ENCODE peak calls at places on chromosome 17, in nine cellular contexts. One of them, this sample, is unnamed.

GRCh38 chr17:56616239-56616638 is 22.7 kb downstream of the NOG start:
- DNase-seq in testis: no peak
- DNase-seq in heart right ventricle: no peak
- DNase-seq in fibroblast of lung: no peak
- DNase-seq in mucosa of descending colon: no peak
- DNase-seq in tibial artery: no peak
- DNase-seq in CD8-positive, alpha-beta T cell: no peak
- DNase-seq in A549: no peak
- DNase-seq in HCT116: no peak
- DNase-seq in this sample: no peak

GRCh38 chr17:48567646-48568354 is 10.3 kb downstream of the HOXB4 start:
- DNase-seq in testis: no peak
- DNase-seq in heart right ventricle: no peak
- DNase-seq in fibroblast of lung: no peak
- DNase-seq in mucosa of descending colon: no peak
- DNase-seq in tibial artery: no peak
- DNase-seq in CD8-positive, alpha-beta T cell: no peak
- DNase-seq in A549: no peak
- DNase-seq in HCT116: no peak
- DNase-seq in this sample: no peak

GRCh38 chr17:74119960-74120359 is 83.5 kb upstream of the RPL38 start:
- DNase-seq in testis: no peak
- DNase-seq in heart right ventricle: no peak
- DNase-seq in fibroblast of lung: no peak
- DNase-seq in mucosa of descending colon: no peak
- DNase-seq in tibial artery: no peak
- DNase-seq in CD8-positive, alpha-beta T cell: no peak
- DNase-seq in A549: no peak
- DNase-seq in HCT116: no peak
- DNase-seq in this sample: no peak

GRCh38 chr17:10646393-10646990 is 10.6 kb downstream of the MYH3 start:
- DNase-seq in testis: peak; percentile 85
- DNase-seq in heart right ventricle: peak; percentile 55
- DNase-seq in fibroblast of lung: peak; percentile 53
- DNase-seq in mucosa of descending colon: peak; percentile 76
- DNase-seq in tibial artery: peak; percentile 79
- DNase-seq in CD8-positive, alpha-beta T cell: peak; percentile 86
- DNase-seq in A549: peak; percentile 74
- DNase-seq in HCT116: peak; percentile 48
- DNase-seq in this sample: no peak

GRCh38 chr17:77555741-77556291 is 402.7 kb upstream of the TNRC6C start:
- DNase-seq in testis: no peak
- DNase-seq in heart right ventricle: peak; percentile 45
- DNase-seq in fibroblast of lung: peak; percentile 43
- DNase-seq in mucosa of descending colon: peak; percentile 29
- DNase-seq in tibial artery: no peak
- DNase-seq in CD8-positive, alpha-beta T cell: no peak
- DNase-seq in A549: peak; percentile 34
- DNase-seq in HCT116: no peak
- DNase-seq in this sample: no peak

GRCh38 chr17:76271669-76272540 is 6.8 kb downstream of the UBALD2 start:
- DNase-seq in testis: no peak
- DNase-seq in heart right ventricle: no peak
- DNase-seq in fibroblast of lung: no peak
- DNase-seq in mucosa of descending colon: peak; percentile 55
- DNase-seq in tibial artery: no peak
- DNase-seq in CD8-positive, alpha-beta T cell: peak; percentile 77
- DNase-seq in A549: no peak
- DNase-seq in HCT116: no peak
- DNase-seq in this sample: no peak

GRCh38 chr17:32461853-32462617 is 17.7 kb downstream of the PSMD11 start:
- DNase-seq in testis: peak; percentile 70
- DNase-seq in heart right ventricle: no peak
- DNase-seq in fibroblast of lung: peak; percentile 51
- DNase-seq in mucosa of descending colon: peak; percentile 78
- DNase-seq in tibial artery: no peak
- DNase-seq in CD8-positive, alpha-beta T cell: peak; percentile 71
- DNase-seq in A549: peak; percentile 81
- DNase-seq in HCT116: peak; percentile 51
- DNase-seq in this sample: peak; percentile 68

GRCh38 chr17:57343717-57344116 is 87.4 kb downstream of the MSI2 start:
- DNase-seq in testis: no peak
- DNase-seq in heart right ventricle: no peak
- DNase-seq in fibroblast of lung: peak; percentile 35
- DNase-seq in mucosa of descending colon: no peak
- DNase-seq in tibial artery: no peak
- DNase-seq in CD8-positive, alpha-beta T cell: no peak
- DNase-seq in A549: no peak
- DNase-seq in HCT116: no peak
- DNase-seq in this sample: no peak

GRCh38 chr17:39979865-39980401 is 674 bp upstream of the PSMD3 start:
- DNase-seq in testis: peak; percentile 19
- DNase-seq in heart right ventricle: no peak
- DNase-seq in fibroblast of lung: peak; percentile 58
- DNase-seq in mucosa of descending colon: peak; percentile 32
- DNase-seq in tibial artery: no peak
- DNase-seq in CD8-positive, alpha-beta T cell: no peak
- DNase-seq in A549: peak; percentile 48
- DNase-seq in HCT116: no peak
- DNase-seq in this sample: no peak

GRCh38 chr17:33115351-33115750 is 123.7 kb downstream of the SPACA3 start:
- DNase-seq in testis: no peak
- DNase-seq in heart right ventricle: no peak
- DNase-seq in fibroblast of lung: no peak
- DNase-seq in mucosa of descending colon: no peak
- DNase-seq in tibial artery: no peak
- DNase-seq in CD8-positive, alpha-beta T cell: no peak
- DNase-seq in A549: no peak
- DNase-seq in HCT116: no peak
- DNase-seq in this sample: peak; percentile 49

GRCh38 chr17:8149419-8150193 is 2.6 kb downstream of the PER1 start:
- DNase-seq in testis: no peak
- DNase-seq in heart right ventricle: no peak
- DNase-seq in fibroblast of lung: no peak
- DNase-seq in mucosa of descending colon: no peak
- DNase-seq in tibial artery: no peak
- DNase-seq in CD8-positive, alpha-beta T cell: no peak
- DNase-seq in A549: no peak
- DNase-seq in HCT116: no peak
- DNase-seq in this sample: no peak

GRCh38 chr17:7912927-7913524 is 3.1 kb downstream of the RNF227 start:
- DNase-seq in testis: peak; percentile 47
- DNase-seq in heart right ventricle: no peak
- DNase-seq in fibroblast of lung: peak; percentile 66
- DNase-seq in mucosa of descending colon: peak; percentile 68
- DNase-seq in tibial artery: no peak
- DNase-seq in CD8-positive, alpha-beta T cell: no peak
- DNase-seq in A549: peak; percentile 93
- DNase-seq in HCT116: peak; percentile 81
- DNase-seq in this sample: peak; percentile 78

GRCh38 chr17:79574108-79574507 is 36.7 kb downstream of the RBFOX3 start:
- DNase-seq in testis: no peak
- DNase-seq in heart right ventricle: no peak
- DNase-seq in fibroblast of lung: peak; percentile 16
- DNase-seq in mucosa of descending colon: no peak
- DNase-seq in tibial artery: no peak
- DNase-seq in CD8-positive, alpha-beta T cell: no peak
- DNase-seq in A549: no peak
- DNase-seq in HCT116: no peak
- DNase-seq in this sample: no peak

GRCh38 chr17:34443832-34444469 is 80.9 kb upstream of the CCL1 start:
- DNase-seq in testis: peak; percentile 55
- DNase-seq in heart right ventricle: peak; percentile 30
- DNase-seq in fibroblast of lung: no peak
- DNase-seq in mucosa of descending colon: peak; percentile 4
- DNase-seq in tibial artery: no peak
- DNase-seq in CD8-positive, alpha-beta T cell: no peak
- DNase-seq in A549: peak; percentile 43
- DNase-seq in HCT116: no peak
- DNase-seq in this sample: no peak

GRCh38 chr17:62819511-62820221 is 11.6 kb upstream of the MARCHF10 start:
- DNase-seq in testis: peak; percentile 79
- DNase-seq in heart right ventricle: peak; percentile 15
- DNase-seq in fibroblast of lung: peak; percentile 99
- DNase-seq in mucosa of descending colon: peak; percentile 12
- DNase-seq in tibial artery: no peak
- DNase-seq in CD8-positive, alpha-beta T cell: no peak
- DNase-seq in A549: peak; percentile 96
- DNase-seq in HCT116: peak; percentile 71
- DNase-seq in this sample: peak; percentile 96

GRCh38 chr17:28370035-28370743 is at the start of gene VTN:
- DNase-seq in testis: peak; percentile 59
- DNase-seq in heart right ventricle: no peak
- DNase-seq in fibroblast of lung: peak; percentile 26
- DNase-seq in mucosa of descending colon: no peak
- DNase-seq in tibial artery: no peak
- DNase-seq in CD8-positive, alpha-beta T cell: no peak
- DNase-seq in A549: peak; percentile 90
- DNase-seq in HCT116: no peak
- DNase-seq in this sample: no peak
- H3K4me1 ChIP-seq in testis: peaks cover 28% of the 10 kb centered on the region
- H3K4me1 ChIP-seq in heart right ventricle: peaks cover 31% of the 10 kb centered on the region
- H3K4me1 ChIP-seq in fibroblast of lung: peaks cover 9% of the 10 kb centered on the region
- H3K4me1 ChIP-seq in mucosa of descending colon: peaks cover 11% of the 10 kb centered on the region
- H3K4me1 ChIP-seq in tibial artery: peaks cover 30% of the 10 kb centered on the region
- H3K4me1 ChIP-seq in CD8-positive, alpha-beta T cell: peaks cover 21% of the 10 kb centered on the region
- H3K4me1 ChIP-seq in A549: peaks cover 30% of the 10 kb centered on the region
- H3K4me1 ChIP-seq in HCT116: peaks cover 11% of the 10 kb centered on the region
- H3K4me1 ChIP-seq in this sample: no peaks in the 10 kb centered on the region

GRCh38 chr17:44083250-44083849 is 12.8 kb downstream of the G6PC3 start:
- DNase-seq in testis: no peak
- DNase-seq in heart right ventricle: no peak
- DNase-seq in fibroblast of lung: no peak
- DNase-seq in mucosa of descending colon: no peak
- DNase-seq in tibial artery: no peak
- DNase-seq in CD8-positive, alpha-beta T cell: no peak
- DNase-seq in A549: peak; percentile 86
- DNase-seq in HCT116: peak; percentile 57
- DNase-seq in this sample: peak; percentile 23
- TF ChIP-seq CTCF in testis: no peak
- TF ChIP-seq CTCF in heart right ventricle: peak; percentile 23
- TF ChIP-seq CTCF in fibroblast of lung: no peak
- TF ChIP-seq CTCF in mucosa of descending colon: no peak
- TF ChIP-seq CTCF in tibial artery: no peak
- TF ChIP-seq CTCF in CD8-positive, alpha-beta T cell: no peak
- TF ChIP-seq CTCF in A549: peak; percentile 88
- TF ChIP-seq CTCF in HCT116: peak; percentile 85
- TF ChIP-seq CTCF in this sample: peak; percentile 68

GRCh38 chr17:45313419-45313771 is 3.4 kb downstream of the MAP3K14 start:
- DNase-seq in testis: no peak
- DNase-seq in heart right ventricle: no peak
- DNase-seq in fibroblast of lung: no peak
- DNase-seq in mucosa of descending colon: no peak
- DNase-seq in tibial artery: no peak
- DNase-seq in CD8-positive, alpha-beta T cell: no peak
- DNase-seq in A549: no peak
- DNase-seq in HCT116: no peak
- DNase-seq in this sample: no peak
- H3K4me1 ChIP-seq in testis: peaks cover 52% of the 10 kb centered on the region
- H3K4me1 ChIP-seq in heart right ventricle: peaks cover 85% of the 10 kb centered on the region
- H3K4me1 ChIP-seq in fibroblast of lung: peaks cover 34% of the 10 kb centered on the region
- H3K4me1 ChIP-seq in mucosa of descending colon: peaks cover 79% of the 10 kb centered on the region
- H3K4me1 ChIP-seq in tibial artery: peaks cover 76% of the 10 kb centered on the region
- H3K4me1 ChIP-seq in CD8-positive, alpha-beta T cell: peaks cover 72% of the 10 kb centered on the region
- H3K4me1 ChIP-seq in A549: peaks cover 71% of the 10 kb centered on the region
- H3K4me1 ChIP-seq in HCT116: peaks cover 65% of the 10 kb centered on the region
- H3K4me1 ChIP-seq in this sample: peaks cover 34% of the 10 kb centered on the region

GRCh38 chr17:81871387-81872120 is 417 bp upstream of the ARHGDIA start:
- DNase-seq in testis: peak; percentile 93
- DNase-seq in heart right ventricle: peak; percentile 97
- DNase-seq in fibroblast of lung: peak; percentile 78
- DNase-seq in mucosa of descending colon: peak; percentile 96
- DNase-seq in tibial artery: peak; percentile 97
- DNase-seq in CD8-positive, alpha-beta T cell: peak; percentile 97
- DNase-seq in A549: peak; percentile 95
- DNase-seq in HCT116: peak; percentile 80
- DNase-seq in this sample: no peak
- TF ChIP-seq CTCF in testis: no peak
- TF ChIP-seq CTCF in heart right ventricle: peak; percentile 57
- TF ChIP-seq CTCF in fibroblast of lung: peak; percentile 27
- TF ChIP-seq CTCF in mucosa of descending colon: peak; percentile 27
- TF ChIP-seq CTCF in tibial artery: peak; percentile 26
- TF ChIP-seq CTCF in CD8-positive, alpha-beta T cell: no peak
- TF ChIP-seq CTCF in A549: no peak
- TF ChIP-seq CTCF in HCT116: no peak
- TF ChIP-seq CTCF in this sample: peak; percentile 55

DNA sequence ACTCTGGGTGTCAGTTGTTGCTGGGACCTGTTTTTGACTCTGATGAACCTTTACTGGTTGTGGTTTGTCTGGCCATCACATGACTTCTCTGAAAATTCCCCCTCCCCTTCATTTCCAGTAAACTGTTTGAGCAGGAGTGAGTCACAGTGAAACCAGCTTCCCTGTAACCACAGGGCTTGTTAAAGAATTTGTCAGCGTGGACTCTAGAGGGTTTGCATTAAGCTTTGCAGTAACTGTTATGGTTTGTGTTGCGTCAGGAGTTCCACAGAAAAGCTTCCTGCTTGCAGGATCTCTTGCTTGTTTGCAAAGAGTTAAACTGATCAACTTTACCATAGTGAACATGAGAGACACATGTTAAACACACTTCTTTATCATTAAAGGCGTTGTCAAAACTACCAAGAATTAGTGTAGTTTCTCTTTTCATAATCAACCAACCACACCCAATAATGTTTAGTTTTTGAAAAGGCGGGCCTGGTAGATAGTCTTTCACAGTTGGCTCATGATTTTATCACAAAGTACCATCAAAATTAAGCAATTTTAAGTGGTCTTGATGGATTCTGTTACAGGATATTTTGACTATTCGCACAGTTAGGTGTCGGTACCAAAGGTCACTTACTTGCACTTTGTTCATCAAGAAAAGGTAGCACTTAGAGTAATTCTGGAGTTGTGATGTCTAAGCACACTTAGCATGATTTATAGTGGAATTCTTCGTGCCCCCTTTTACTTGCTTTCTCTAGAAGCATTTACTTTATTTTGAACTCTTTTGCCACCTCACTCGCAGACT is 79.3 kb downstream of the VMP1 start:
- DNase-seq in testis: peak; percentile 30
- DNase-seq in heart right ventricle: no peak
- DNase-seq in fibroblast of lung: peak; percentile 100
- DNase-seq in mucosa of descending colon: peak; percentile 82
- DNase-seq in tibial artery: no peak
- DNase-seq in CD8-positive, alpha-beta T cell: peak; percentile 70
- DNase-seq in A549: peak; percentile 100
- DNase-seq in HCT116: peak; percentile 100
- DNase-seq in this sample: peak; percentile 100
- H3K4me1 ChIP-seq in testis: peaks cover 6% of the 10 kb centered on the region
- H3K4me1 ChIP-seq in heart right ventricle: peaks cover 53% of the 10 kb centered on the region
- H3K4me1 ChIP-seq in fibroblast of lung: peaks cover 17% of the 10 kb centered on the region
- H3K4me1 ChIP-seq in mucosa of descending colon: peaks cover 29% of the 10 kb centered on the region
- H3K4me1 ChIP-seq in tibial artery: peaks cover 70% of the 10 kb centered on the region
- H3K4me1 ChIP-seq in CD8-positive, alpha-beta T cell: peaks cover 35% of the 10 kb centered on the region
- H3K4me1 ChIP-seq in A549: peaks cover 92% of the 10 kb centered on the region
- H3K4me1 ChIP-seq in HCT116: peaks cover 88% of the 10 kb centered on the region
- H3K4me1 ChIP-seq in this sample: peaks cover 52% of the 10 kb centered on the region